ENCODE peak calls at places on chromosomes 1 and 21, in four cellular contexts. Z is K562, B is HepG2, H is GM12878. P is an unnamed sample.

GRCh38 chr1:172040466-172040865 is 199.2 kb downstream of the DNM3 start:
- DNase-seq in Z (no peak), B (no peak), H (no peak), P (no peak)

GRCh38 chr1:214603819-214604252 is 841 bp downstream of the CENPF start:
- DNase-seq in Z (peak), B (no peak), H (no peak), P (no peak)

GRCh38 chr1:2174348-2175054 is 20.1 kb downstream of the FAAP20 start:
- DNase-seq in Z (peak), B (peak), H (no peak), P (peak)

GRCh38 chr21:26007911-26008579 is 162.5 kb downstream of the APP start:
- DNase-seq in Z (no peak), B (no peak), H (no peak), P (no peak)

GRCh38 chr1:185396126-185396525 is 79.1 kb upstream of the IVNS1ABP start:
- DNase-seq in Z (no peak), B (no peak), H (no peak), P (no peak)

GRCh38 chr1:228740991-228741390 is 5.7 kb downstream of the RHOU start:
- DNase-seq in Z (no peak), B (no peak), H (no peak), P (no peak)

GRCh38 chr1:165549908-165550480 is 6.2 kb downstream of the LRRC52 start:
- DNase-seq in Z (no peak), B (no peak), H (no peak), P (no peak)

GRCh38 chr1:11058595-11059165 is 1.1 kb downstream of the SRM start:
- DNase-seq in Z (no peak), B (no peak), H (no peak), P (no peak)

GRCh38 chr1:147641695-147642592 is 28.4 kb downstream of the ACP6 start:
- DNase-seq in Z (peak), B (peak), H (no peak), P (peak)

GRCh38 chr1:84888753-84889152 is 4.3 kb downstream of the LPAR3 start:
- DNase-seq in Z (no peak), B (no peak), H (no peak), P (no peak)

GRCh38 chr1:100606438-100606837 is 68.5 kb downstream of the GPR88 start:
- DNase-seq in Z (no peak), B (no peak), H (no peak), P (peak)

GRCh38 chr1:14011132-14011531 is 311.1 kb downstream of the PRDM2 start:
- DNase-seq in Z (no peak), B (no peak), H (no peak), P (no peak)

GRCh38 chr1:38000529-38001453 is 4.5 kb downstream of the FHL3 start:
- DNase-seq in Z (no peak), B (peak), H (no peak), P (no peak)

GRCh38 chr1:151853411-151853930 is at the start of gene THEM5:
- DNase-seq in Z (no peak), B (no peak), H (no peak), P (no peak)

GRCh38 chr1:154641534-154641933 is 33.5 kb upstream of the ADAR start:
- DNase-seq in Z (no peak), B (no peak), H (no peak), P (no peak)

GRCh38 chr1:14996133-14997050 is 157.2 kb upstream of the TMEM51 start:
- DNase-seq in Z (peak), B (peak), H (no peak), P (peak)

GRCh38 chr1:60448866-60449265 is 375.3 kb upstream of the C1orf87 start:
- DNase-seq in Z (no peak), B (no peak), H (no peak), P (no peak)

GRCh38 chr1:16139473-16139962 is 16.4 kb downstream of the EPHA2 start:
- DNase-seq in Z (no peak), B (no peak), H (no peak), P (no peak)

DNA sequence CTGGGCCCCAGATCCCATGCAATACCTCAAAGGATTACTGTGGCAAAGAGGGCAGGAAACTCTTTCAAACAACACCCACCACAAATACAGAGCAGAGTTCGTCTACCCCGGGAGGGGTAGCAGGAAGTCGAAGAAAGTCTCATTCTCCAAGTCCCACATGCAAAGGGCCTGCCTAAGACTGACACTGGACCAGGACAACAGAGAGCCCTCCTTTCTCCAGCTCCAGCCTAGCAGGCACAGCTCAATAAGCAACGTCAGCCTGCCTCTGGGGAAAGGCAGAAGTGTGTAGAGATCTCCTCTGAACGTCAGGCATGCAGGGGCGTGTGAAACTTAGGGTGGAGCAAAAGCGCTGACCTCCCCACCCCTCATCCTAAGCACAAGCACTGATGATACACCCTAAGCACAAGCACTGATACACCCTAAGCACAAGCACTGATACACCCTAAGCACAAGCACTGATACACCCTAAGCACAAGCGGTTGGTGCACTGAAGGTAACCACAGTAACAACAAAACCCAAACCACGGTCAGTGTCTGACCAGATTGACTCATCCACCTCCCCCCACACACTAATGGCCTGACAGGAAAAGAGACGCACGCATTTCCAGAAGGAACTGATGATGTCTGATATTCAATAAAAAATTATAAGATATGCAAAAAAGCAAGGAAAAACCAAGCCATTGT is 1.3 kb downstream of the KRTAP12-3 start:
- DNase-seq in Z (no peak), B (no peak), H (no peak), P (no peak)
- TF ChIP-seq ZNF274 in Z (no peak), B (no peak), H (no peak), P (no peak)

GRCh38 chr1:212401838-212402582 is 12.7 kb downstream of the PACC1 start:
- DNase-seq in Z (no peak), B (no peak), H (no peak), P (no peak)
- TF ChIP-seq ZBTB33 in Z (no peak), B (no peak), H (no peak), P (no peak)

DNA sequence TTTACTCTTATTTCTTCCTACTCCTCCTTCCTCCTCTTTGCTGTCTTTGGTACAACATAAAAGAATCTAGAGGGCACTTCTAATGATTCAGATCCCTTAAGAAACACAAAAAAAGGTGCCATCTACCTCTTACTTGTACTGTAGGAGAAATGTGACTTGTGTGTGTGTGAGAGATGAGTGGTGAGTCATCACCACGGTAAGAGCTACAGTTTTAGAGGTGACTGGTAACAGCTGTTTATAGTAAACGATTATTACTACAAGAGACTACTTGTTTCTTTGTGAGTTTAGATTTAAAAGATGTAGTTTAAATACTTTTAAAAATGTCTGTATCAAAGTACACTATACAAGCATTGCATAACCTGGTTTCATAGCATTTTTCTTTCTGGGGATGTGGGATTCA is 40.4 kb downstream of the SLC35D1 start:
- DNase-seq in Z (peak), B (no peak), H (no peak), P (no peak)
- TF ChIP-seq ZNF274 in Z (no peak), B (no peak), H (no peak), P (no peak)

DNA sequence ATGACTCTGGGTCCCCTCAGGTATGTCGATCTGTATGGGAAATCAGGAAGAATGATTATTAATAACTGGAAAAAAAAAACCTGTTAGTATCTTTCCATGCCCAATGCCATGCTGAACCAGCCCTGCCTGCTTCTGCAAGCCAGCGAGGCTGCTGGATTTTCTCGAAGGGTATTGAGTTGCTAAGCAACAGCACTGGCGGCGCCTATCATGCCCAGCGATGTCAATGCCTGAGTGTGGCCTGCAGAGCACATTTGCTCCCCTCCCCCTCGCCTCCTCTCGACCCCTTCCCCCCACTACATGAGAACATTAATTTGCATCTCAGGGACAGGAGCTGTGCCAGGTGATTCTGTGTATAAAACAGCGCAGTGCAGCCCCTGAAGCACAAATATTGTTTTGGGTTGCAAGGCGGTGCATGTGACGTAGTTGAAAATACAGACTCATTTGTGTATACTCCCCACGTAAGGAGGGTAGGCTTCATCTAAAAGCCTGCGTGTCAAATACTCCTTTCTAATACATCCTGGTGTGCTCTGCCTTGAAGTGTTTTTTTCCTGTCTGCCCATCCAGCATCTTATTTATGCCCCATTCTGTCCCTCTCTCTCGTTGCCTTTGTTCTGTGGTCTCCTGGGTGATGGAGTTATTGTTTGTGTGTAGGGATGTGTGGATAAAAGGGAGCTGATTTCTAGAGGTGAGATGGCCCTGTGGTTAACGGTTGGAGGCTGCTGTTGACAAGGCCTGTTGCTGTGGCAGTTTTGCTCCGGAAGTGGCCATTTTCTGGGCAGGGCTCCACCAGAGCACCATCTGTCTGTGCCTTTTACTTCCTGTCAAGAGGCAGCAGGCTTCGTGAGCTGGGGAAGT is 32.7 kb upstream of the ATP5PO start:
- DNase-seq in Z (peak), B (no peak), H (peak), P (peak)
- TF ChIP-seq ZBTB33 in Z (no peak), B (no peak), H (no peak), P (no peak)

DNA sequence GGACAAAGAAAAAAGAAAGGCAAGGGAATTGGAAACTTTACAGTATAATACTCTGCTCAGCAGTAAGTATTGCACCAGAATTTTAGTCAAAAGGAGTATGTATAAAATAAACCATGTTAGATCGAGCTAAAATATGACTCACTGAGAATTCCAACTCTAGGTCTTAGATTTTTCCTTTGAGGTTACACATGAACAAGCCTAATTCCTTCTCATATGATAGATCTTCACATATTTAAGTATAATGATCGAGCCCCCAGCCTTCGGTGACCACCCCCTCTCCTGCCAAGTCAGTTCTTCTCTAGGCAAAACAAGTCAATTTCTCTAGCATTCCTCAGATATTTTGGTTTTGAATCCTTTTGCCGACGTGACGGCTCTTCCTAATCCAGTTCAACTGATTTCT is 110.4 kb downstream of the NGF start:
- DNase-seq in Z (no peak), B (no peak), H (no peak), P (no peak)
- TF ChIP-seq ZNF274 in Z (no peak), B (no peak), H (no peak), P (no peak)

GRCh38 chr21:15053531-15053930 is 11.3 kb downstream of the NRIP1 start:
- DNase-seq in Z (no peak), B (no peak), H (no peak), P (no peak)

GRCh38 chr21:15054606-15055239 is 10.1 kb downstream of the NRIP1 start:
- DNase-seq in Z (no peak), B (no peak), H (no peak), P (no peak)

GRCh38 chr21:15054089-15054488 is 10.7 kb downstream of the NRIP1 start:
- DNase-seq in Z (no peak), B (no peak), H (no peak), P (no peak)

GRCh38 chr21:15050588-15051377 is 14.0 kb downstream of the NRIP1 start:
- DNase-seq in Z (no peak), B (no peak), H (no peak), P (no peak)

GRCh38 chr21:15051652-15052554 is 12.9 kb downstream of the NRIP1 start:
- DNase-seq in Z (no peak), B (no peak), H (no peak), P (no peak)
- TF ChIP-seq ZBTB33 in Z (no peak), B (no peak), H (no peak), P (no peak)

GRCh38 chr1:200130552-200130951 is 103.0 kb downstream of the NR5A2 start:
- DNase-seq in Z (no peak), B (no peak), H (no peak), P (no peak)

GRCh38 chr1:200133123-200133522 is 105.6 kb downstream of the NR5A2 start:
- DNase-seq in Z (no peak), B (no peak), H (no peak), P (no peak)

GRCh38 chr1:200134116-200134515 is 106.6 kb downstream of the NR5A2 start:
- DNase-seq in Z (no peak), B (no peak), H (no peak), P (no peak)

GRCh38 chr1:200129480-200129879 is 102.0 kb downstream of the NR5A2 start:
- DNase-seq in Z (no peak), B (no peak), H (no peak), P (no peak)

GRCh38 chr1:200131551-200132125 is 104.1 kb downstream of the NR5A2 start:
- DNase-seq in Z (no peak), B (peak), H (no peak), P (peak)
- TF ChIP-seq ZNF274 in Z (no peak), B (no peak), H (no peak), P (no peak)

GRCh38 chr21:28675265-28676041 is 317.2 kb downstream of the LTN1 start:
- DNase-seq in Z (no peak), B (no peak), H (no peak), P (no peak)
- TF ChIP-seq ZBTB33 in Z (no peak), B (no peak), H (no peak), P (no peak)

DNA sequence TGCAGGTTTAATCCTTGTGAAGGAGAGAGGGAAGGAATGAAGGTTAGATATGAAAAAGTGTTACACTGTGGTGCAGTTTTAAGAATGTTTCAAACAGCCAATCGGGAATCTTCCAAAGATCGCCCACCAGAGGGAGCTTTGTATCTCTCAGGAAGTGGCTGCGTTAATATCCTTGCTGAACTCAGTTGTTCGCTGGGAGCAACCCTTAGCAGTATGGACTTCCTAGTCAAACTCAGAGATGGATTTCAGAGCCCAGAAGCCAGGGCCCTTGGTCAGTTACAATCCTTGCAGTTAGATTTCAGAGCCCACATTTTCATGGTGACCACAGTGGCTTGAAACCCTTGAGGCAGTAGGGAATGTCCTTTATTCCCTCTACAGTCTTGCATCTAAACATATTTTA is 136.2 kb downstream of the NTNG1 start:
- DNase-seq in Z (no peak), B (peak), H (no peak), P (no peak)
- TF ChIP-seq ZNF274 in Z (no peak), B (no peak), H (no peak), P (no peak)

P was measured in HCT116.